ENCODE peak calls at places on chromosomes 1 and 21, in five cellular contexts. I is stomach, O is ureter, V is heart left ventricle, K is hepatocyte. X is an unnamed sample.

GRCh38 chr1:31760422-31760900 is 3.7 kb downstream of the ADGRB2 start:
- DNase-seq in I (no peak), O (no peak), V (no peak), K (peak), X (no peak)

GRCh38 chr21:17813353-17813752 is 5.8 kb downstream of the C21orf91 start:
- DNase-seq in I (no peak), O (no peak), V (no peak), K (no peak), X (no peak)

GRCh38 chr1:218865591-218865990 is 308.1 kb upstream of the LYPLAL1 start:
- DNase-seq in I (no peak), O (no peak), V (no peak), K (peak), X (no peak)

GRCh38 chr1:248863011-248863881 is 4.4 kb upstream of the ZNF692 start:
- DNase-seq in I (peak), O (peak), V (peak), K (peak), X (peak)

GRCh38 chr1:195899762-195900352 is 708.4 kb downstream of the KCNT2 start:
- DNase-seq in I (no peak), O (no peak), V (no peak), K (no peak), X (no peak)

GRCh38 chr1:87203890-87204289 is 124.8 kb upstream of the LMO4 start:
- DNase-seq in I (no peak), O (no peak), V (no peak), K (no peak), X (no peak)

GRCh38 chr1:8026153-8026975 is at the start of gene ERRFI1:
- DNase-seq in I (peak), O (peak), V (peak), K (peak), X (peak)

GRCh38 chr21:18449586-18449985 is 46.0 kb upstream of the TMPRSS15 start:
- DNase-seq in I (no peak), O (no peak), V (no peak), K (peak), X (no peak)

GRCh38 chr1:181630838-181631237 is 147.5 kb downstream of the CACNA1E start:
- DNase-seq in I (peak), O (no peak), V (no peak), K (no peak), X (no peak)

GRCh38 chr1:66182551-66183178 is 351.3 kb upstream of the SGIP1 start:
- DNase-seq in I (no peak), O (no peak), V (no peak), K (no peak), X (peak)

GRCh38 chr1:16151200-16151708 is 4.6 kb downstream of the EPHA2 start:
- DNase-seq in I (no peak), O (no peak), V (peak), K (no peak), X (no peak)

GRCh38 chr1:89715677-89716076 is 82.8 kb downstream of the LRRC8C start:
- DNase-seq in I (no peak), O (no peak), V (no peak), K (no peak), X (no peak)

GRCh38 chr1:179818260-179818659 is 59.3 kb downstream of the TOR1AIP2 start:
- DNase-seq in I (no peak), O (no peak), V (no peak), K (no peak), X (no peak)

GRCh38 chr1:2585318-2586092 is 1.1 kb upstream of the PRXL2B start:
- DNase-seq in I (peak), O (peak), V (peak), K (peak), X (peak)

GRCh38 chr1:226626577-226626956 is 78.0 kb downstream of the STUM start:
- DNase-seq in I (peak), O (peak), V (peak), K (peak), X (peak)

GRCh38 chr1:151526735-151527520 is 13.2 kb upstream of the TUFT1 start:
- DNase-seq in I (no peak), O (no peak), V (no peak), K (no peak), X (no peak)